ENCODE peak calls at places on chromosomes 3 and 15, in eight cellular contexts. N is kidney; V is H7; U is foreskin fibroblast; Q is right cardiac atrium; G is IMR-90; I is CD8-positive, alpha-beta T cell; A is upper lobe of right lung. Y is an unnamed sample.

GRCh38 chr3:11010406-11011165 is 18.0 kb downstream of the SLC6A1 start:
- DNase-seq in N (no peak), V (peak), U (no peak), Q (no peak), G (no peak), I (no peak), A (no peak), Y (no peak)

GRCh38 chr15:85592148-85592547 is 202.6 kb downstream of the KLHL25 start:
- DNase-seq in N (no peak), V (no peak), U (peak), Q (peak), G (peak), I (no peak), A (no peak), Y (peak)

GRCh38 chr15:78855746-78856145 is 16.9 kb upstream of the MORF4L1 start:
- DNase-seq in N (no peak), V (no peak), U (no peak), Q (no peak), G (peak), I (no peak), A (no peak), Y (no peak)

GRCh38 chr3:126517986-126518778 is 609 bp upstream of the UROC1 start:
- DNase-seq in N (peak), V (peak), U (no peak), Q (no peak), G (no peak), I (no peak), A (peak), Y (no peak)

GRCh38 chr3:188349276-188349962 is 195.5 kb downstream of the LPP start:
- DNase-seq in N (no peak), V (peak), U (no peak), Q (peak), G (no peak), I (no peak), A (no peak), Y (peak)

GRCh38 chr3:181278468-181279238 is 289.1 kb upstream of the DNAJC19 start:
- DNase-seq in N (no peak), V (peak), U (no peak), Q (no peak), G (no peak), I (no peak), A (no peak), Y (peak)

GRCh38 chr3:128845695-128846491 is 33.5 kb upstream of the ACAD9 start:
- DNase-seq in N (peak), V (peak), U (peak), Q (peak), G (peak), I (peak), A (peak), Y (peak)

GRCh38 chr15:90413411-90414379 is 25.7 kb downstream of the IQGAP1 start:
- DNase-seq in N (no peak), V (no peak), U (no peak), Q (no peak), G (peak), I (no peak), A (no peak), Y (peak)

GRCh38 chr3:123013876-123014275 is 13.7 kb downstream of the SEMA5B start:
- DNase-seq in N (no peak), V (no peak), U (no peak), Q (no peak), G (no peak), I (no peak), A (no peak), Y (no peak)

GRCh38 chr15:69524296-69524695 is 71.7 kb downstream of the RPLP1 start:
- DNase-seq in N (no peak), V (peak), U (no peak), Q (no peak), G (no peak), I (no peak), A (no peak), Y (no peak)

GRCh38 chr15:42101861-42102260 is 7.5 kb upstream of the PLA2G4D start:
- DNase-seq in N (no peak), V (no peak), U (no peak), Q (no peak), G (no peak), I (no peak), A (no peak), Y (peak)

GRCh38 chr3:159252274-159252673 is 450.4 kb downstream of the MFSD1 start:
- DNase-seq in N (no peak), V (no peak), U (peak), Q (no peak), G (no peak), I (no peak), A (no peak), Y (peak)

GRCh38 chr3:153595186-153595815 is 433.3 kb downstream of the RAP2B start:
- DNase-seq in N (no peak), V (peak), U (peak), Q (no peak), G (peak), I (no peak), A (no peak), Y (peak)

GRCh38 chr15:65339926-65340325 is 35.4 kb downstream of the RNU5B-1 start:
- DNase-seq in N (no peak), V (peak), U (no peak), Q (no peak), G (no peak), I (no peak), A (no peak), Y (no peak)

GRCh38 chr3:46464326-46465195 is at the start of gene LTF:
- DNase-seq in N (peak), V (peak), U (no peak), Q (no peak), G (no peak), I (no peak), A (peak), Y (no peak)

GRCh38 chr3:194119831-194120230 is 16.1 kb upstream of the HES1 start:
- DNase-seq in N (no peak), V (no peak), U (no peak), Q (no peak), G (no peak), I (no peak), A (no peak), Y (no peak)

GRCh38 chr15:57591822-57592367 is at the start of gene MYZAP:
- DNase-seq in N (peak), V (peak), U (peak), Q (peak), G (no peak), I (peak), A (peak), Y (peak)

GRCh38 chr3:136512391-136512790 is 239.8 kb downstream of the STAG1 start:
- DNase-seq in N (no peak), V (no peak), U (peak), Q (no peak), G (peak), I (no peak), A (no peak), Y (peak)

GRCh38 chr15:52144656-52145055 is 32.1 kb upstream of the BCL2L10 start:
- DNase-seq in N (no peak), V (no peak), U (peak), Q (no peak), G (peak), I (no peak), A (no peak), Y (peak)

GRCh38 chr15:28992996-28993719 is 107.4 kb downstream of the APBA2 start:
- DNase-seq in N (no peak), V (no peak), U (no peak), Q (no peak), G (no peak), I (no peak), A (peak), Y (peak)

GRCh38 chr15:40891810-40892448 is 2.3 kb upstream of the VPS18 start:
- DNase-seq in N (no peak), V (peak), U (no peak), Q (peak), G (peak), I (peak), A (no peak), Y (peak)

GRCh38 chr3:40073310-40074007 is 236.0 kb upstream of the EIF1B start:
- DNase-seq in N (no peak), V (peak), U (no peak), Q (no peak), G (no peak), I (no peak), A (no peak), Y (no peak)

GRCh38 chr15:40549894-40550293 is 14.9 kb downstream of the CCDC32 start:
- DNase-seq in N (no peak), V (no peak), U (no peak), Q (peak), G (no peak), I (no peak), A (no peak), Y (no peak)

GRCh38 chr15:98232761-98233160 is 272.3 kb downstream of the ARRDC4 start:
- DNase-seq in N (no peak), V (no peak), U (no peak), Q (no peak), G (no peak), I (no peak), A (no peak), Y (no peak)

GRCh38 chr3:9732753-9733115 is 1.2 kb downstream of the BRPF1 start:
- DNase-seq in N (no peak), V (no peak), U (no peak), Q (peak), G (peak), I (no peak), A (no peak), Y (no peak)

GRCh38 chr15:23437146-23437545 is 9.9 kb downstream of the GOLGA6L2 start:
- DNase-seq in N (no peak), V (no peak), U (no peak), Q (peak), G (no peak), I (no peak), A (peak), Y (no peak)

GRCh38 chr3:52123106-52123708 is 31.0 kb downstream of the POC1A start:
- DNase-seq in N (peak), V (peak), U (peak), Q (peak), G (peak), I (peak), A (peak), Y (peak)

GRCh38 chr3:63847718-63848450 is 15.7 kb downstream of the THOC7 start:
- DNase-seq in N (no peak), V (no peak), U (no peak), Q (no peak), G (no peak), I (no peak), A (no peak), Y (no peak)

DNA sequence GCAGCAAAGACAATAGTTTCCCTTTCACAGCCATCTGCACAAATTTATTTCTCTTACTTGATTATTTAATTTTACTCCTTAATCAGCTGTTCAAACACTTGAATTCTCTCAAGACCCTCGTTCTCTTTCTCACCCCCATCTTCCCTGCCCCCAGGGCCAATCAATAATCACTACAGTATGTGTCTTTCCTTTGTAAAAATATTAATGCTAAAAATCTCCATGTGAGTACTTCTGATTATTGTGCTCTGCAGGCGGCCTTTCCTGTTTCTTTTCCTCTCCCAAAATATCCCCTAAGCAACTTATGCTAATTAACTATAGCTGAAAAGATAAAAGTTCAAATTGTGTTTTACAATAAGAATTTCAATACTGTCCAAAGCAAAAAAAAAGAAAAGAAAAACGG is 617.0 kb upstream of the CBLB start:
- DNase-seq in N (no peak), V (no peak), U (no peak), Q (no peak), G (no peak), I (no peak), A (no peak), Y (no peak)
- H3K4me3 ChIP-seq in N (no peak), V (no peak), U (no peak), Q (no peak), G (no peak), I (no peak), A (no peak), Y (no peak)

DNA sequence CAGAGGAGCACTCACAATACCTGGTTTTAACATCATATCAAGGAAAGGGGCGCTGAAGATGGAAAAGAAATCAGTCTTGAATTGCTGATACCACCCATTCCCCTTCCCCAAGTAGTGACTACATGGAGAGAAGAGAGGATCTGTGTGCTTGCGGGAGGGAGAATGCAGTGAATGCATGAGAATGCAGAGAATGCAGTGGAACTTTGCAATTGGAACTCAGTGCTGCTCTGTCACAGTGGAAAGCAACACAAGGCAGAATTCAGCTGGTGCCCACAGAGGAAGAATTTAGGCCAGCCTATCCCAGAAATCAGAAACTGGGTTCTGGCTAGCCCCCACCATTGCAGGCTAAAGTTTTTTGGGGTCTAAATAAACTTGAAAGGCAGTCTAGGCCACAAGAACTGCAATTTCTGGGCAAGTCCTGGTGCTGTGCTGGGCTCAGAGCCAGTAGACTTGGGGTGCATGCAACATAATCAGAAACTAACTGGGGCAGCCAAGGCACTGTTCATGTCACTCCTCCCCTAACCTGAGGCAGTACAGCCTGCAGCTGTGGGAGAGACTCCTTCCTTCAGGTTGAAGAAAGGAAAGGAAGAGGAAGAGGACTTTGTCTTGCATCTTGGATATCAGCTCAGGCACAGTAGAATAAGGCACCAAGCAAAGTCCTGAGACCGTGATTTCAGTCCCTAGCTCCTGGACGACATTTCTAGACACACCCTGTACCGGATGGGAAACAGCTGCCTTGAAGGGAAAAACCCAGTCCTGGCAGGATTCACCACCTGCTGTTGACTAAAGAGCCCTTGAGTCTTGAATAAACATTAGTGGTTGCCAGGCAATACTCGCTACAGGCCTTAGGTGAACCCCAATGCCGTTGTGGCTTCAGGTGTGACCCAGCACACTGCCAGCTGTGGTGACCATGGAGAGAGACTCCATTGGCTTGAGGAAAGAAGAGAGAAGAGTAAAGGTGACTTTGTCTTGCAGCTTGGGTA is 329.3 kb downstream of the TBL1XR1 start:
- DNase-seq in N (no peak), V (no peak), U (no peak), Q (peak), G (no peak), I (no peak), A (no peak), Y (no peak)
- H3K4me3 ChIP-seq in N (no peak), V (no peak), U (no peak), Q (no peak), G (no peak), I (no peak), A (no peak), Y (no peak)

GRCh38 chr3:55481067-55481917 is 5.8 kb downstream of the WNT5A start:
- DNase-seq in N (peak), V (peak), U (peak), Q (peak), G (peak), I (no peak), A (peak), Y (peak)
- H3K4me3 ChIP-seq in N (peak), V (peak), U (peak), Q (peak), G (peak), I (no peak), A (peak), Y (peak)

GRCh38 chr3:57594576-57594975 is 2.6 kb downstream of the ARF4 start:
- DNase-seq in N (no peak), V (no peak), U (no peak), Q (no peak), G (no peak), I (no peak), A (no peak), Y (no peak)
- H3K4me3 ChIP-seq in N (peak), V (no peak), U (peak), Q (peak), G (peak), I (no peak), A (peak), Y (peak)

DNA sequence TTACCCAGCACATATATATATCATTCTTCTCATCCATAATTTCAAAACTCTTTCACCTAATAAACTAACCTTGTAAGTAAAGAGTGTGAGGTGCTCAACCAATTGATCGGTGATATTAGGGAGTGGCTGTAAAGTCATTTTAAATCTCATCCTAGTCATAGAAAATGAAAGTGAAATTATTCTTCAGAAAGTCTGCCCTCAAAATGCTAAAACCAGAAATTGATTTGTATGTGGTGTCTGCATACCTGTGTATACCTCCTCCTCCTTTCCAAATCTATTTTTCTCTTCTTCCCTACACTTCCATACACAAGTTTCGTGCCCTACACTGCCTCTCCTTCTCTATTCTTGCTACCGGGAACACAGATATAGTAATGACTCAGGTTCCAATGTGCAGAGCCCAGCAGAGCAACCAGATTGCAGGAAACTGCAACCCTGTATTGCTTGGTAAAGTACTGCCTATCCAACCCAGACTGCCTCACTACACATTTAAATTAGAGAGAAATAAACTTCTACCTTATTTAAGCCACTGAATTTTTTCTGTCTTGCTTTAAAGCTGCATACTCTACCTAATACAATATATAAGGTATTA is 7.4 kb upstream of the TBC1D5 start:
- DNase-seq in N (no peak), V (no peak), U (no peak), Q (no peak), G (no peak), I (no peak), A (no peak), Y (no peak)
- H3K4me3 ChIP-seq in N (peak), V (no peak), U (peak), Q (peak), G (no peak), I (peak), A (no peak), Y (no peak)